ENCODE peak calls at places on chromosome 1, in seven cellular contexts. One of them, this sample, is unnamed. For H3K27me3, the result is how much of the 10 kb centered on the place peaks cover.

GRCh38 chr1:199859525-199859924 is 168.0 kb upstream of the NR5A2 start:
- DNase-seq in CD8-positive, alpha-beta memory T cell: no peak
- DNase-seq in SK-N-SH: peak
- DNase-seq in astrocyte: peak
- DNase-seq in BE2C: no peak
- DNase-seq in CD8-positive, alpha-beta T cell: no peak
- DNase-seq in mesendoderm: peak
- DNase-seq in this sample: no peak

GRCh38 chr1:218459878-218460277 is 114.7 kb downstream of the TGFB2 start:
- DNase-seq in BE2C: no peak
- DNase-seq in CD8-positive, alpha-beta T cell: no peak
- DNase-seq in mesendoderm: peak
- DNase-seq in CD8-positive, alpha-beta memory T cell: no peak
- DNase-seq in SK-N-SH: peak
- DNase-seq in astrocyte: peak
- DNase-seq in this sample: peak

GRCh38 chr1:65791396-65791795 is 1.3 kb upstream of the PDE4B start:
- DNase-seq in BE2C: no peak
- DNase-seq in CD8-positive, alpha-beta memory T cell: no peak
- DNase-seq in CD8-positive, alpha-beta T cell: no peak
- DNase-seq in astrocyte: no peak
- DNase-seq in mesendoderm: no peak
- DNase-seq in SK-N-SH: no peak
- DNase-seq in this sample: no peak

GRCh38 chr1:55362558-55362957 is 147.4 kb upstream of the USP24 start:
- DNase-seq in mesendoderm: no peak
- DNase-seq in astrocyte: peak
- DNase-seq in CD8-positive, alpha-beta T cell: no peak
- DNase-seq in BE2C: no peak
- DNase-seq in SK-N-SH: no peak
- DNase-seq in CD8-positive, alpha-beta memory T cell: no peak
- DNase-seq in this sample: no peak

GRCh38 chr1:159132271-159132881 is 39.0 kb upstream of the CADM3 start:
- DNase-seq in astrocyte: peak
- DNase-seq in SK-N-SH: peak
- DNase-seq in mesendoderm: peak
- DNase-seq in CD8-positive, alpha-beta memory T cell: peak
- DNase-seq in CD8-positive, alpha-beta T cell: peak
- DNase-seq in BE2C: peak
- DNase-seq in this sample: peak

GRCh38 chr1:205531191-205532025 is 26.9 kb downstream of the CDK18 start:
- DNase-seq in mesendoderm: no peak
- DNase-seq in BE2C: no peak
- DNase-seq in CD8-positive, alpha-beta T cell: no peak
- DNase-seq in SK-N-SH: no peak
- DNase-seq in astrocyte: no peak
- DNase-seq in CD8-positive, alpha-beta memory T cell: no peak
- DNase-seq in this sample: no peak

GRCh38 chr1:16367968-16368910 is 1.2 kb downstream of the SZRD1 start:
- DNase-seq in BE2C: no peak
- DNase-seq in astrocyte: peak
- DNase-seq in CD8-positive, alpha-beta memory T cell: no peak
- DNase-seq in mesendoderm: peak
- DNase-seq in CD8-positive, alpha-beta T cell: no peak
- DNase-seq in SK-N-SH: no peak
- DNase-seq in this sample: peak

GRCh38 chr1:10561497-10561896 is 86.7 kb downstream of the PEX14 start:
- DNase-seq in mesendoderm: no peak
- DNase-seq in CD8-positive, alpha-beta T cell: no peak
- DNase-seq in astrocyte: peak
- DNase-seq in CD8-positive, alpha-beta memory T cell: no peak
- DNase-seq in BE2C: no peak
- DNase-seq in SK-N-SH: no peak
- DNase-seq in this sample: no peak

GRCh38 chr1:10901894-10902805 is 105.7 kb upstream of the CASZ1 start:
- DNase-seq in BE2C: peak
- DNase-seq in mesendoderm: peak
- DNase-seq in CD8-positive, alpha-beta T cell: no peak
- DNase-seq in SK-N-SH: no peak
- DNase-seq in astrocyte: no peak
- DNase-seq in CD8-positive, alpha-beta memory T cell: no peak
- DNase-seq in this sample: no peak

GRCh38 chr1:60425528-60425927 is 352.0 kb upstream of the C1orf87 start:
- DNase-seq in astrocyte: no peak
- DNase-seq in SK-N-SH: no peak
- DNase-seq in mesendoderm: peak
- DNase-seq in CD8-positive, alpha-beta T cell: no peak
- DNase-seq in BE2C: no peak
- DNase-seq in CD8-positive, alpha-beta memory T cell: no peak
- DNase-seq in this sample: peak

GRCh38 chr1:230271396-230272035 is 154.6 kb downstream of the PGBD5 start:
- DNase-seq in mesendoderm: no peak
- DNase-seq in CD8-positive, alpha-beta T cell: no peak
- DNase-seq in astrocyte: no peak
- DNase-seq in SK-N-SH: no peak
- DNase-seq in CD8-positive, alpha-beta memory T cell: no peak
- DNase-seq in BE2C: no peak
- DNase-seq in this sample: no peak

GRCh38 chr1:112011231-112011630 is 21.8 kb upstream of the KCND3 start:
- DNase-seq in BE2C: no peak
- DNase-seq in CD8-positive, alpha-beta T cell: no peak
- DNase-seq in mesendoderm: no peak
- DNase-seq in SK-N-SH: no peak
- DNase-seq in astrocyte: peak
- DNase-seq in CD8-positive, alpha-beta memory T cell: no peak
- DNase-seq in this sample: no peak

GRCh38 chr1:40592107-40592773 is 60.8 kb downstream of the ZNF684 start:
- DNase-seq in SK-N-SH: peak
- DNase-seq in CD8-positive, alpha-beta T cell: no peak
- DNase-seq in BE2C: peak
- DNase-seq in mesendoderm: peak
- DNase-seq in CD8-positive, alpha-beta memory T cell: no peak
- DNase-seq in astrocyte: peak
- DNase-seq in this sample: peak

GRCh38 chr1:30101016-30101415 is 622.4 kb downstream of the MATN1 start:
- DNase-seq in astrocyte: no peak
- DNase-seq in BE2C: no peak
- DNase-seq in CD8-positive, alpha-beta T cell: no peak
- DNase-seq in SK-N-SH: no peak
- DNase-seq in CD8-positive, alpha-beta memory T cell: no peak
- DNase-seq in mesendoderm: no peak
- DNase-seq in this sample: no peak

GRCh38 chr1:239993333-239993732 is 98.3 kb upstream of the FMN2 start:
- DNase-seq in CD8-positive, alpha-beta memory T cell: no peak
- DNase-seq in mesendoderm: no peak
- DNase-seq in CD8-positive, alpha-beta T cell: no peak
- DNase-seq in BE2C: no peak
- DNase-seq in astrocyte: no peak
- DNase-seq in SK-N-SH: no peak
- DNase-seq in this sample: no peak

GRCh38 chr1:27666791-27667254 is 5.2 kb downstream of the IFI6 start:
- DNase-seq in astrocyte: no peak
- DNase-seq in CD8-positive, alpha-beta memory T cell: no peak
- DNase-seq in SK-N-SH: no peak
- DNase-seq in BE2C: no peak
- DNase-seq in mesendoderm: no peak
- DNase-seq in CD8-positive, alpha-beta T cell: no peak
- DNase-seq in this sample: no peak

GRCh38 chr1:201014816-201015200 is 8.7 kb downstream of the KIF21B start:
- DNase-seq in mesendoderm: no peak
- DNase-seq in SK-N-SH: no peak
- DNase-seq in BE2C: no peak
- DNase-seq in astrocyte: no peak
- DNase-seq in CD8-positive, alpha-beta T cell: no peak
- DNase-seq in CD8-positive, alpha-beta memory T cell: no peak
- DNase-seq in this sample: no peak

GRCh38 chr1:235409045-235409820 is 42.0 kb downstream of the TBCE start:
- DNase-seq in mesendoderm: no peak
- DNase-seq in CD8-positive, alpha-beta T cell: no peak
- DNase-seq in SK-N-SH: no peak
- DNase-seq in BE2C: no peak
- DNase-seq in astrocyte: no peak
- DNase-seq in CD8-positive, alpha-beta memory T cell: no peak
- DNase-seq in this sample: no peak

GRCh38 chr1:224697888-224698450 is 81.9 kb downstream of the CNIH3 start:
- DNase-seq in SK-N-SH: no peak
- DNase-seq in astrocyte: no peak
- DNase-seq in CD8-positive, alpha-beta memory T cell: no peak
- DNase-seq in BE2C: no peak
- DNase-seq in mesendoderm: no peak
- DNase-seq in CD8-positive, alpha-beta T cell: no peak
- DNase-seq in this sample: no peak

GRCh38 chr1:1768249-1768992 is 9.8 kb downstream of the NADK start:
- DNase-seq in SK-N-SH: no peak
- DNase-seq in mesendoderm: no peak
- DNase-seq in CD8-positive, alpha-beta memory T cell: no peak
- DNase-seq in astrocyte: no peak
- DNase-seq in BE2C: no peak
- DNase-seq in CD8-positive, alpha-beta T cell: no peak
- DNase-seq in this sample: no peak

GRCh38 chr1:20147846-20148570 is 8.9 kb downstream of the PLA2G2F start:
- DNase-seq in SK-N-SH: no peak
- DNase-seq in mesendoderm: no peak
- DNase-seq in CD8-positive, alpha-beta memory T cell: peak
- DNase-seq in CD8-positive, alpha-beta T cell: no peak
- DNase-seq in BE2C: no peak
- DNase-seq in astrocyte: no peak
- DNase-seq in this sample: no peak

GRCh38 chr1:200968469-200969410 is 54.8 kb downstream of the KIF21B start:
- DNase-seq in mesendoderm: no peak
- DNase-seq in astrocyte: no peak
- DNase-seq in CD8-positive, alpha-beta T cell: no peak
- DNase-seq in CD8-positive, alpha-beta memory T cell: no peak
- DNase-seq in SK-N-SH: no peak
- DNase-seq in BE2C: no peak
- DNase-seq in this sample: no peak

GRCh38 chr1:111476761-111477309 is 3.1 kb downstream of the C1orf162 start:
- DNase-seq in mesendoderm: no peak
- DNase-seq in CD8-positive, alpha-beta T cell: peak
- DNase-seq in SK-N-SH: no peak
- DNase-seq in astrocyte: no peak
- DNase-seq in BE2C: no peak
- DNase-seq in CD8-positive, alpha-beta memory T cell: peak
- DNase-seq in this sample: no peak

GRCh38 chr1:24057171-24057570 is 54.8 kb downstream of the MYOM3 start:
- DNase-seq in CD8-positive, alpha-beta memory T cell: no peak
- DNase-seq in CD8-positive, alpha-beta T cell: no peak
- DNase-seq in mesendoderm: no peak
- DNase-seq in SK-N-SH: no peak
- DNase-seq in astrocyte: no peak
- DNase-seq in BE2C: no peak
- DNase-seq in this sample: no peak

GRCh38 chr1:13510499-13510898 is 3.3 kb downstream of the LRRC38 start:
- DNase-seq in mesendoderm: no peak
- DNase-seq in CD8-positive, alpha-beta memory T cell: no peak
- DNase-seq in astrocyte: no peak
- DNase-seq in SK-N-SH: no peak
- DNase-seq in CD8-positive, alpha-beta T cell: no peak
- DNase-seq in BE2C: no peak
- DNase-seq in this sample: no peak
- H3K27me3 ChIP-seq in mesendoderm: under half
- H3K27me3 ChIP-seq in CD8-positive, alpha-beta memory T cell: under half
- H3K27me3 ChIP-seq in astrocyte: under half
- H3K27me3 ChIP-seq in SK-N-SH: under half
- H3K27me3 ChIP-seq in CD8-positive, alpha-beta T cell: under half
- H3K27me3 ChIP-seq in BE2C: under half
- H3K27me3 ChIP-seq in this sample: under half

DNA sequence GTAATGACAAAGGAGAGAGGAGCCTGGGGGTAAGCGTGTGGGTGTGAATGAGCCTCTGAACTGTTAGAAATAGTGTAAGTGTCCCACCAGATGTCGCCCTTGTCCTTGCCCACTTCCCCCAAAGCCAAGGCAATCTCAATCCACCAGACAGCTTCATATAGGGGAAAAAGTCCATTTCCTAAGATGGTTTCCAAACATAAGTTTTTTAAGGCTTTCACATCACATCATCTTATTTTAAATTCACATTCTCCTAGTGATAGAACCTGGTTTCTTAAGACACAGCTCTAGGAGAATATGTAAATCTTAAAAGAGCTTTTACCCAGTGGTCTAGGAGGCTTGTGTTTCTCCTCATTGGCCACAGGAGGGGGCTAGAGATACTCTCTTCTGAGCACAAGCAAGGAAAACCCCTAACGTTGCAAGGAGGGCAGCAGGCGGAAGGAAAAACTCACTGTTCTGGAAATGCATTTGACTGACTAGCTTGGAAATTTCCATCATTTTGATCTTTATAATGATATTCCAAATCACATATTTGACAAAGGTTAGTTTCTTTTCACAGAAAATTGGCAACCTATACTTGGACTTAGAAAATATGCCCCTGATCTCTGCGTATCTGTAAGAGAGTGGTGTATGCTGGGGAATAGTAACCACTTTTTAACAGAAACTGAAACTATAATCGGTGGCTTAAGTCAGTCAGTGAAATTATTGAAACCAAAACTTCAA is 51.9 kb upstream of the LPAR3 start:
- DNase-seq in CD8-positive, alpha-beta T cell: peak
- DNase-seq in astrocyte: peak
- DNase-seq in CD8-positive, alpha-beta memory T cell: peak
- DNase-seq in BE2C: peak
- DNase-seq in mesendoderm: peak
- DNase-seq in SK-N-SH: peak
- DNase-seq in this sample: peak
- H3K4me3 ChIP-seq in CD8-positive, alpha-beta T cell: peak
- H3K4me3 ChIP-seq in astrocyte: peak
- H3K4me3 ChIP-seq in CD8-positive, alpha-beta memory T cell: peak
- H3K4me3 ChIP-seq in BE2C: peak
- H3K4me3 ChIP-seq in mesendoderm: no peak
- H3K4me3 ChIP-seq in SK-N-SH: peak
- H3K4me3 ChIP-seq in this sample: peak

GRCh38 chr1:37670133-37670532 is 22.2 kb upstream of the CDCA8 start:
- DNase-seq in CD8-positive, alpha-beta memory T cell: no peak
- DNase-seq in mesendoderm: no peak
- DNase-seq in astrocyte: no peak
- DNase-seq in CD8-positive, alpha-beta T cell: no peak
- DNase-seq in SK-N-SH: no peak
- DNase-seq in BE2C: no peak
- DNase-seq in this sample: no peak
- H3K27me3 ChIP-seq in CD8-positive, alpha-beta memory T cell: under half
- H3K27me3 ChIP-seq in mesendoderm: under half
- H3K27me3 ChIP-seq in astrocyte: under half
- H3K27me3 ChIP-seq in CD8-positive, alpha-beta T cell: under half
- H3K27me3 ChIP-seq in SK-N-SH: under half
- H3K27me3 ChIP-seq in BE2C: under half
- H3K27me3 ChIP-seq in this sample: half or more

DNA sequence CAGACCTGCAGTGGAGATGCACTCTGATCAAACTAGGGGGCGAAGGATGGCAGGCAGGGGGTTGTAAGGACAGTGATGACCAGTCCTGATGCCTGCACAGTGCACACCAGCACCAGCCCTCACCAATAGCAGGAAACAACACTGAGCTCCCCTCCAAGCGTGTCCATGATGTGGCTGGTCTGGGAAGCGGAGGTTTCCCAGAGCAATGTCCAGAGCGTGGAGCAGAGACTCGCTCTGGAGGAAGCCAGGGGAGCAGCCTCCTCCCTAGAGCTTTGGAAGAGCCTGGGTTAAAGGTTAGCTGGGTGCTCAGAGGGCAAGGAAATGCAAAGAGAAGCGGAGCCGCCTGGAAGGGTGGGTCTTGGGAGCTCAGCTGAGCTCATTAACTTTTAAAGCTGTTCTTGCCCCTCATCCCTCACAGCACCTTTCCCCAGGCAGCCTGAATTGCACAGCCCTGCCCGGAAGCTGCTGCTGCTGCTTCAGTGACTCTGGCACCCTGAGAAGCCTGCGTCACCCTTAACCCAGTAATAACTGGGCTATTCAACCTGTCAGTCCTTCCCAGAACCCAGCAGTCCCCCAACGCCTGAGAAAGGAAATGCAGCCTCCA is 162.2 kb upstream of the RAB4A start:
- DNase-seq in SK-N-SH: no peak
- DNase-seq in mesendoderm: no peak
- DNase-seq in BE2C: no peak
- DNase-seq in CD8-positive, alpha-beta memory T cell: no peak
- DNase-seq in astrocyte: no peak
- DNase-seq in CD8-positive, alpha-beta T cell: no peak
- DNase-seq in this sample: peak
- H3K4me3 ChIP-seq in SK-N-SH: no peak
- H3K4me3 ChIP-seq in mesendoderm: no peak
- H3K4me3 ChIP-seq in BE2C: no peak
- H3K4me3 ChIP-seq in CD8-positive, alpha-beta memory T cell: no peak
- H3K4me3 ChIP-seq in astrocyte: no peak
- H3K4me3 ChIP-seq in CD8-positive, alpha-beta T cell: no peak
- H3K4me3 ChIP-seq in this sample: no peak